ENCODE peak calls at places on chromosomes 13 and 19, in seven cellular contexts. F is H1, J is Panc1, P is HepG2, X is SK-N-SH, E is GM12878, T is K562. Q is an unnamed sample.
A peak's percentile ranks its signal among the peaks of the same experiment; 100 is the strongest.

GRCh38 chr13:98216135-98216565 is 39.1 kb upstream of the RNF113B start:
- DNase-seq in F (no peak), T (no peak), E (no peak), J (peak; percentile 8), P (no peak), X (peak; percentile 44), Q (peak; percentile 33)

GRCh38 chr13:57946361-57946760 is 314.8 kb downstream of the PCDH17 start:
- DNase-seq in T (no peak), X (no peak), F (no peak), E (no peak), J (no peak), P (no peak), Q (no peak)

GRCh38 chr19:1668339-1669123 is 16.1 kb upstream of the TCF3 start:
- DNase-seq in T (no peak), F (peak; percentile 69), E (no peak), X (no peak), P (no peak), J (no peak), Q (no peak)

GRCh38 chr19:54391589-54392061 is 23.6 kb upstream of the TTYH1 start:
- DNase-seq in F (peak; percentile 50), T (no peak), J (no peak), X (no peak), E (no peak), P (peak; percentile 21), Q (no peak)

GRCh38 chr19:50669319-50670101 is 20.3 kb downstream of the C19orf81 start:
- DNase-seq in T (peak; percentile 73), J (no peak), X (peak; percentile 78), P (no peak), F (peak; percentile 67), E (no peak), Q (no peak)

GRCh38 chr19:8821748-8822241 is 10.3 kb downstream of the ZNF558 start:
- DNase-seq in F (no peak), E (no peak), T (no peak), J (no peak), P (no peak), X (no peak), Q (no peak)

GRCh38 chr19:17235618-17236413 is 9.8 kb downstream of the OCEL1 start:
- DNase-seq in T (peak; percentile 85), E (no peak), J (no peak), P (no peak), F (peak; percentile 80), X (peak; percentile 90), Q (no peak)

GRCh38 chr19:7863157-7863970 is 10.8 kb downstream of the PRR36 start:
- DNase-seq in X (no peak), J (no peak), P (no peak), E (no peak), F (peak; percentile 82), T (no peak), Q (no peak)

GRCh38 chr13:41565221-41565620 is 107.9 kb downstream of the RGCC start:
- DNase-seq in X (no peak), J (no peak), E (no peak), T (no peak), P (peak; percentile 24), F (no peak), Q (no peak)
- TF ChIP-seq SIN3A in X (no peak), J (no peak), E (no peak), T (no peak), P (no peak), F (no peak), Q (no peak)

DNA sequence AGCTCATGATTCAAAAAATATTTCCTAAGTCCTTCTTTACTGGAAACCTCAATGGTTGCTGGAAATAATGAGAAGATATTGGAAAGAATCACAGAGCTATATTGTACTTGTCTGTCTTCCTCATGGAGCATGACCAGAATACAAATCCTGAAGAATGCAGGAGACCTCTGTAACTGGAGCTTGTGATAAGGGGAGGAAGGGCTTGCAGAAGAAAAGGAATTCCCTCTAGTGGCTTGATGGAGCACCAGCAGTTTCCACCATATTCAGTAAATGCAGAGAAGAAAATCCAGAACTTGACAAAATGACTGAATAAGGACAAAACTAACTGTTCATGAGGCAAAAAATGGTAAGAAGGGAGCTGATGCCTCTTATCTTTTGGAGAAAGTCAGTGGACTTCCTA is 1333.1 kb downstream of the EFNB2 start:
- DNase-seq in F (no peak), J (no peak), P (no peak), X (peak; percentile 9), E (no peak), T (no peak), Q (peak; percentile 19)
- TF ChIP-seq SIN3A in F (no peak), J (no peak), P (no peak), X (no peak), E (no peak), T (no peak), Q (no peak)

GRCh38 chr19:11944656-11945055 is 19.7 kb downstream of the ZNF700 start:
- DNase-seq in J (no peak), E (no peak), X (no peak), F (no peak), T (no peak), P (no peak), Q (no peak)
- TF ChIP-seq SIN3A in J (no peak), E (no peak), X (no peak), F (no peak), T (no peak), P (no peak), Q (no peak)

GRCh38 chr13:60328073-60328472 is 68.9 kb upstream of the TDRD3 start:
- DNase-seq in E (no peak), J (no peak), F (no peak), X (no peak), P (no peak), T (no peak), Q (no peak)
- TF ChIP-seq SIN3A in E (no peak), J (no peak), F (no peak), X (no peak), P (no peak), T (no peak), Q (no peak)

DNA sequence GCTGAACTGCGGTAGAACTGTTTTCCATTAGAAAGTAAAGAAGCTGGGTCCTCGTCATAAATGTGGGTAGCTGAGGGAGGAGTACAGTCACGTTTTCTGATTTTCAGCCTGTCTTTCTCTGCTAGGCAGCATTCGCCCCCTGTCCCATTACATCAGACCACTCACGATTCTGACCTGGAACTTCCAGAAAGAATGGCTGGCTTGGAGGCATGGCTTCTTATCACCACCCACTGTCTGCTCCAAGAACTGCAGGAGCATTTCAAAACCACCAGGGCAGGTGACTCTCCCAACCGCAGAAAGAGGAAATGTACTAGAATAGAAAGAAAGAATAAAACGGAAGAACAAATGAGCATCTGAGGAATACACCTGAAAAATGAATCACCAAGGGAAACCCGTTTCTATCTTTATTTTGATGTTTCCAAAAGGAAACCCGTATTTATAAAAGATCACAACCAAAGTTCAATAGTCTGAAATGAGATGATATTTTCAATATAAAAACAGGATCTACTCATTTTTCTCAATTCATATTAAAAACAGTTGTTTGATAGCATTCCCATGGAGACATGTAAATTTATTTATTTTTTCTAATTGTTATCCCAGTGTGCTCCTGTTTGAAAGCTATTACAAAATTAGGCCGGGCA is 22.1 kb upstream of the POMP start:
- DNase-seq in T (peak; percentile 35), F (peak; percentile 63), P (peak; percentile 58), X (peak; percentile 64), E (peak; percentile 68), J (peak; percentile 25), Q (peak; percentile 52)
- TF ChIP-seq SIN3A in T (no peak), F (peak; percentile 33), P (no peak), X (no peak), E (no peak), J (no peak), Q (no peak)

GRCh38 chr13:100546713-100547405 is 41.7 kb downstream of the GGACT start:
- DNase-seq in T (no peak), E (no peak), F (peak; percentile 45), X (peak; percentile 32), P (no peak), J (no peak), Q (no peak)
- TF ChIP-seq SIN3A in T (no peak), E (no peak), F (no peak), X (no peak), P (no peak), J (no peak), Q (no peak)

GRCh38 chr13:95091755-95092154 is 209.5 kb downstream of the ABCC4 start:
- DNase-seq in F (no peak), E (no peak), X (no peak), J (no peak), P (no peak), T (no peak), Q (no peak)

GRCh38 chr13:95083758-95084157 is 217.5 kb downstream of the ABCC4 start:
- DNase-seq in F (no peak), X (no peak), E (no peak), P (no peak), J (no peak), T (no peak), Q (no peak)

DNA sequence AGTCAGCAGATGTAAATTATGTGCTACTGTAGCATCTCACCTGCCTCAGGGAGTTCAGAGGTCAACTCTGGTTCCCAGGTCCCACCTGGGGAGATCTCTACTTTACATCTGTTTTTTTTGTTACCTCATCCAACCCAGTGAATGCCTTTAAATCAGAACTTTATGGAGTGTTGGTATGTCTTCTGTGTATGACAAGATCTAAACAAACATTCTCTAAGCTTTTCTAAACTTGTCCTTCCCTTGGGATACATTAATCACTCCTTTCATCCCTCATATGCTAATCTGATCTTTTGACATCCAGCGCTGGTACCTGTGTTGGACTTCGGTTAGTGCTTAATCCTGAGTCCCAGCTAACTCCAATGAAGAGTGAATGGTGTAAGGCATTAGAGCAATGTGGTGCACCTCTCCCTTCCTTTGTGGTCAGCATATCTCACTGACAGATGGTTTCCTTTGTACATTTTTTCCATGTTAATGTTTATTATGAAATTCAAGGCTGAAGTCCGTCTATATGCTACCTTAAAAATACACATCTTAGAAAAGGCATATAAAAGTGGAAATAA is 213.4 kb downstream of the ABCC4 start:
- DNase-seq in E (no peak), T (no peak), P (peak; percentile 23), F (no peak), X (no peak), J (no peak), Q (no peak)
- TF ChIP-seq SIN3A in E (no peak), T (no peak), P (no peak), F (no peak), X (no peak), J (no peak), Q (no peak)